ENCODE peak calls at places on chromosome 1, in eight cellular contexts. J is activated CD8-positive, alpha-beta T cell treated with anti-CD3 and anti-CD28 coated beads for 36 hours; Y is progenitor cell of endocrine pancreas; U is colonic mucosa; W is spleen; I is vagina; B is cardiac muscle cell; L is Calu3. Z is an unnamed sample.

GRCh38 chr1:230279583-230279945 is 146.6 kb downstream of the PGBD5 start:
- DNase-seq in J (no peak), Y (no peak), U (no peak), W (peak), I (no peak), B (no peak), L (no peak), Z (no peak)

GRCh38 chr1:27618341-27619067 is 14.6 kb upstream of the AHDC1 start:
- DNase-seq in J (peak), Y (no peak), U (no peak), W (no peak), I (no peak), B (no peak), L (no peak), Z (no peak)

GRCh38 chr1:32612189-32612881 is 38.0 kb downstream of the ZBTB8OS start:
- DNase-seq in J (peak), Y (peak), U (peak), W (peak), I (no peak), B (peak), L (peak), Z (peak)

GRCh38 chr1:26225033-26225831 is 8.8 kb upstream of the CEP85 start:
- DNase-seq in J (peak), Y (peak), U (peak), W (peak), I (no peak), B (peak), L (peak), Z (peak)

GRCh38 chr1:239287296-239287695 is 99.1 kb upstream of the CHRM3 start:
- DNase-seq in J (no peak), Y (no peak), U (no peak), W (no peak), I (no peak), B (no peak), L (no peak), Z (no peak)

GRCh38 chr1:49051647-49052046 is 275.0 kb upstream of the BEND5 start:
- DNase-seq in J (no peak), Y (no peak), U (no peak), W (no peak), I (no peak), B (no peak), L (no peak), Z (no peak)

GRCh38 chr1:90314533-90314932 is 319.6 kb downstream of the ZNF326 start:
- DNase-seq in J (no peak), Y (no peak), U (no peak), W (no peak), I (no peak), B (no peak), L (no peak), Z (no peak)

GRCh38 chr1:43285269-43285986 is at the start of gene C1orf210:
- DNase-seq in J (peak), Y (peak), U (peak), W (peak), I (no peak), B (no peak), L (peak), Z (no peak)

GRCh38 chr1:200279810-200280411 is 129.9 kb downstream of the ZNF281 start:
- DNase-seq in J (peak), Y (peak), U (peak), W (no peak), I (no peak), B (peak), L (peak), Z (peak)

GRCh38 chr1:49351744-49352143 is 575.1 kb upstream of the BEND5 start:
- DNase-seq in J (no peak), Y (no peak), U (no peak), W (no peak), I (no peak), B (no peak), L (peak), Z (no peak)

GRCh38 chr1:200238311-200238710 is 171.5 kb downstream of the ZNF281 start:
- DNase-seq in J (no peak), Y (no peak), U (no peak), W (no peak), I (no peak), B (no peak), L (no peak), Z (no peak)

GRCh38 chr1:204147392-204148097 is 4.3 kb downstream of the ETNK2 start:
- DNase-seq in J (no peak), Y (no peak), U (no peak), W (peak), I (no peak), B (no peak), L (no peak), Z (no peak)

GRCh38 chr1:6866825-6867224 is 81.6 kb downstream of the CAMTA1 start:
- DNase-seq in J (no peak), Y (no peak), U (no peak), W (no peak), I (no peak), B (no peak), L (no peak), Z (no peak)

GRCh38 chr1:91781371-91781825 is 104.6 kb downstream of the TGFBR3 start:
- DNase-seq in J (no peak), Y (no peak), U (no peak), W (no peak), I (no peak), B (peak), L (no peak), Z (no peak)

GRCh38 chr1:177122869-177123268 is 41.6 kb downstream of the ASTN1 start:
- DNase-seq in J (no peak), Y (no peak), U (no peak), W (no peak), I (no peak), B (no peak), L (no peak), Z (no peak)

GRCh38 chr1:228727682-228728171 is 7.6 kb upstream of the RHOU start:
- DNase-seq in J (no peak), Y (no peak), U (no peak), W (no peak), I (no peak), B (peak), L (no peak), Z (no peak)

GRCh38 chr1:211200311-211200710 is 58.9 kb upstream of the RCOR3 start:
- DNase-seq in J (no peak), Y (no peak), U (no peak), W (no peak), I (no peak), B (no peak), L (no peak), Z (no peak)

GRCh38 chr1:207972350-207972749 is 61.4 kb upstream of the CD34 start:
- DNase-seq in J (no peak), Y (no peak), U (no peak), W (no peak), I (peak), B (no peak), L (no peak), Z (no peak)

GRCh38 chr1:221457706-221458429 is 284.0 kb downstream of the DUSP10 start:
- DNase-seq in J (no peak), Y (no peak), U (no peak), W (no peak), I (no peak), B (no peak), L (no peak), Z (no peak)

GRCh38 chr1:30668026-30668425 is 55.4 kb downstream of the MATN1 start:
- DNase-seq in J (peak), Y (no peak), U (peak), W (peak), I (no peak), B (no peak), L (peak), Z (no peak)

GRCh38 chr1:238466459-238466858 is 575.7 kb upstream of the ZP4 start:
- DNase-seq in J (no peak), Y (no peak), U (no peak), W (no peak), I (no peak), B (no peak), L (no peak), Z (no peak)

GRCh38 chr1:113320972-113321680 is 69.2 kb upstream of the MAGI3 start:
- DNase-seq in J (no peak), Y (no peak), U (no peak), W (no peak), I (no peak), B (no peak), L (no peak), Z (no peak)

GRCh38 chr1:25996966-25997758 is 701 bp downstream of the PAFAH2 start:
- DNase-seq in J (peak), Y (no peak), U (peak), W (no peak), I (no peak), B (peak), L (no peak), Z (no peak)

GRCh38 chr1:225918280-225918679 is 5.8 kb downstream of the PYCR2 start:
- DNase-seq in J (no peak), Y (no peak), U (no peak), W (no peak), I (no peak), B (no peak), L (no peak), Z (no peak)

GRCh38 chr1:228434674-228435073 is 18.0 kb upstream of the TRIM17 start:
- DNase-seq in J (no peak), Y (no peak), U (no peak), W (peak), I (no peak), B (no peak), L (no peak), Z (no peak)

GRCh38 chr1:42934541-42935312 is 23.9 kb downstream of the SLC2A1 start:
- DNase-seq in J (no peak), Y (no peak), U (peak), W (peak), I (no peak), B (no peak), L (no peak), Z (no peak)

GRCh38 chr1:30378991-30379581 is 344.3 kb downstream of the MATN1 start:
- DNase-seq in J (no peak), Y (no peak), U (no peak), W (peak), I (no peak), B (peak), L (no peak), Z (no peak)

GRCh38 chr1:180365039-180365438 is 135.0 kb downstream of the LHX4 start:
- DNase-seq in J (no peak), Y (no peak), U (no peak), W (no peak), I (no peak), B (no peak), L (peak), Z (peak)

GRCh38 chr1:28091043-28091781 is 2.8 kb upstream of the EYA3 start:
- DNase-seq in J (peak), Y (peak), U (peak), W (peak), I (no peak), B (peak), L (peak), Z (peak)

GRCh38 chr1:15684042-15684461 is at the start of gene PLEKHM2:
- DNase-seq in J (peak), Y (no peak), U (no peak), W (peak), I (no peak), B (peak), L (peak), Z (peak)

GRCh38 chr1:25905680-25906643 is at the start of gene STMN1:
- DNase-seq in J (peak), Y (peak), U (peak), W (peak), I (no peak), B (peak), L (peak), Z (peak)

DNA sequence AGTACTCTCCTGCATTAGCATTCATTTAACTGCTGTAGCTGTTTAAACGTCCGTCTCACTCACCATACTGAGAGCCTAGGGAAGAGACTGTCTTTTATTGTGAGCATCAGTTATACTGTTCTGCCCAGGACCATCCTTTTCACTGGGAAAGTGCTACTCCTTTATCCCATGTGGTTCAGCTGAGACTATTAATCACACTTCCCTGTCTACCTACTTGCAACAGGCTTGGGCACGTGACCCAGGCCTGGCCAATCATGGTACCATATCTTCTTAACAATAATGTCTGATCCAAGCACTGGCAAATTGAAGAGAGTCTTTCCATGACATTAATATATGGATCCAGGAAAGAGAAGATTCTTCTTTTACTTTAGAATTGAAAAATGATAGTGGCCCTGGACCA is 108.1 kb downstream of the TM2D1 start:
- DNase-seq in J (no peak), Y (no peak), U (no peak), W (no peak), I (no peak), B (no peak), L (no peak), Z (no peak)
- TF ChIP-seq CTCF in J (no peak), Y (no peak), U (no peak), W (no peak), I (no peak), B (no peak), L (no peak), Z (no peak)

GRCh38 chr1:110893908-110894490 is 21.1 kb downstream of the CD53 start:
- DNase-seq in J (no peak), Y (no peak), U (no peak), W (no peak), I (no peak), B (no peak), L (no peak), Z (no peak)
- TF ChIP-seq CTCF in J (no peak), Y (no peak), U (no peak), W (no peak), I (no peak), B (no peak), L (no peak), Z (no peak)

GRCh38 chr1:23745515-23745914 is 2.2 kb downstream of the ELOA start:
- DNase-seq in J (no peak), Y (no peak), U (no peak), W (no peak), I (no peak), B (peak), L (no peak), Z (no peak)
- TF ChIP-seq CTCF in J (peak), Y (peak), U (peak), W (peak), I (no peak), B (peak), L (no peak), Z (peak)

DNA sequence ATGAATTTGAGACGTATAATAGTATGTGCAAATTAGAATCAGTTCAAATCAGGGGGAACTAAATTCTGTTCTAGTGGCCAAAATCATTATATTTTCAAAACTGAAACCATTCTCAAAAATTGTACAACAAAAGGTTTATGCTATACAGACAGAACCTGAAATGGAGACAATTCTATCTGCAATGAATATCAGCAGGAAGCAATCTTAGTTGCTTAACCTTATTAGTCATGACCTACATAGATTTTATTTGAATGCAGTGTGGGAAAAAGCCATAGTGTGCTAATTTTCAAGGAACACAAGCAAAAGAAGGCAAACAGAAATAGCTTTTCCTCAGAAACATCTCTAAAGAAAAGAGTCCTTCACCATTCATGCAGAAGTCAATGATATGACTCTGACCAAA is 6.5 kb downstream of the AK5 start:
- DNase-seq in J (no peak), Y (no peak), U (no peak), W (no peak), I (no peak), B (peak), L (no peak), Z (no peak)
- TF ChIP-seq CTCF in J (no peak), Y (no peak), U (no peak), W (no peak), I (no peak), B (no peak), L (no peak), Z (no peak)

DNA sequence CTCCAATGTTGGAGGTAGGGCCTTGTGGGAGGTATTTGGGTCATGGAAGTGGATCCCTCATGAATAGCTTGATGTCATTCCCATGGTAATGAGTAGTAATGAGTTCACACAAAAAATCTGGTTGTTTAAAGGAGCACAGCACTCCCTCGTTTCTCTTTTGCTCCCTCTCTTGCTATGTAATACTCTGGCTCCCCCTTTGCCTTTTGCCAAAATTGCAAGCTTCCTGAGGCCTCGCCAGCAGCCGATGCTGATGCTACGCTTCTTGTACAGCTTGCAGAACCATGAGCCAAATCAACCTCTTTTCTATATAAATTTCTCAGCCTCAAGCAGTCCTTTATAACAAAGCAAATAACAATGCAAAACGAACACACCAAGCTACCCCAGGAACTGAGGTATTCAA is 80.9 kb downstream of the LHX9 start:
- DNase-seq in J (no peak), Y (no peak), U (no peak), W (no peak), I (no peak), B (no peak), L (no peak), Z (no peak)
- TF ChIP-seq CTCF in J (no peak), Y (no peak), U (no peak), W (no peak), I (no peak), B (no peak), L (no peak), Z (no peak)

DNA sequence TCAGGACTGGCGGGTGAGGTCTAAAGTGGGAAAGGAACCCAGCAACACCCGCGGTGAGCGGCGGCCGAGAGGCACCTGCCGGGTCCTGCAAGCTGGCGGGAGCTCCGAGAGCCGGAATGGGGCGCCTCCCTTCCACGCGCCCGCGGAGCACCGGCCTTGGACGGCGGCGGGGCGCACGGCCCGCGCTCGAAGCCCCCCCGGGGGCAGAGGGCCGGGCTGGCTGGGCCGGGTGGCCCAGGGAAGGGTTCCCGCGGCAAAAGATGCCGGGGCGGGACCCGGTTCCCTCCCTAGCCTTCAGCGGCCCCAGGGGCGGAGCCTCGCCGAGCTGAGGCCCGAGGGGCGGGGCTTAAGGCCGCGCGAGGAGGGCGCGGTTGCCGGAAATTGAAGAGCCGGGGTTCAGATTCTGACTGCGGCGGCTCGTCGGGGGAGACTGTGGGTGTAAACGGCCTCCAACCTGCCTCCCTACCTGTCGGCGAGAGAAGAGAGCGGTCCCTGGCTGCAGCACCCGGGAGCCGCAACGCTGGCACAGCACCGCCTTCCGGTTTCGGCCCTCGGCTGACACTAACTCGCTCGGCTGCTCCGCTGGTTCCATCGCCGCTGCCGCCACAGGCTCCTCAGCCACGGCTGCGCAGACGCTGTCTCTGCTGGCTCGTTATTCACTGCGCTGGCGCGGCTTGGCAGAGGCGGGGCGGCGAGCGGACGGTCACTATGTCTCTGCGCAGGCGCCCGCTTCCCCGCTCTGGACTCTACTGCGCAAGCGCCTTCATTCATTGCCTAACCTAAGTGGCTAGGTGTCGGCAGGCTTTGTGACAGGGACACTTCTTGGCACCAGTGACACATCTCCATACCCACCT is at the start of gene RABIF:
- DNase-seq in J (peak), Y (peak), U (peak), W (peak), I (peak), B (peak), L (peak), Z (peak)
- TF ChIP-seq CTCF in J (no peak), Y (peak), U (no peak), W (peak), I (no peak), B (peak), L (no peak), Z (no peak)

GRCh38 chr1:112011231-112011630 is 21.8 kb upstream of the KCND3 start:
- DNase-seq in J (no peak), Y (no peak), U (peak), W (no peak), I (no peak), B (peak), L (no peak), Z (no peak)
- TF ChIP-seq CTCF in J (no peak), Y (no peak), U (no peak), W (no peak), I (no peak), B (no peak), L (no peak), Z (no peak)

GRCh38 chr1:160951443-160952128 is 3.0 kb downstream of the ITLN2 start:
- DNase-seq in J (peak), Y (peak), U (peak), W (peak), I (no peak), B (peak), L (peak), Z (peak)
- TF ChIP-seq CTCF in J (peak), Y (peak), U (peak), W (peak), I (peak), B (peak), L (peak), Z (peak)